ENCODE peak calls at places on chromosomes 2 and 18, in nine cellular contexts. W is heart left ventricle, D is esophagus squamous epithelium, V is HCT116, R is suprapubic skin, M is stomach, O is adrenal gland, Q is body of pancreas, A is uterus. E is an unnamed sample. For H3K27me3, the result is how much of the 10 kb centered on the place peaks cover.

GRCh38 chr2:231464576-231465540 is 574 bp upstream of the NCL start:
- DNase-seq in O (peak), Q (peak), M (peak), V (peak), R (peak), A (peak), D (peak), W (peak), E (peak)

GRCh38 chr2:241569831-241570281 is 11.3 kb downstream of the BOK start:
- DNase-seq in R (peak), M (no peak), A (no peak), W (no peak), O (no peak), D (no peak), Q (no peak), V (no peak), E (no peak)

GRCh38 chr2:205769494-205769848 is 87.2 kb downstream of the NRP2 start:
- DNase-seq in D (no peak), R (no peak), W (no peak), O (no peak), M (no peak), A (no peak), Q (no peak), V (no peak), E (no peak)

GRCh38 chr2:172606285-172606684 is 50.4 kb downstream of the PDK1 start:
- DNase-seq in W (no peak), V (no peak), Q (no peak), M (no peak), D (no peak), R (no peak), O (no peak), A (no peak), E (no peak)

GRCh38 chr2:36253086-36253485 is 102.5 kb upstream of the CRIM1 start:
- DNase-seq in W (no peak), V (no peak), A (no peak), D (no peak), R (no peak), M (no peak), O (no peak), Q (no peak), E (no peak)

GRCh38 chr18:25875574-25875973 is 214.8 kb downstream of the SS18 start:
- DNase-seq in V (no peak), M (no peak), Q (no peak), O (no peak), D (no peak), W (no peak), A (no peak), R (no peak), E (no peak)

GRCh38 chr2:96532641-96533291 is 3.8 kb upstream of the ARID5A start:
- DNase-seq in O (no peak), V (no peak), D (no peak), M (no peak), A (no peak), R (no peak), Q (no peak), W (no peak), E (no peak)

GRCh38 chr18:73577365-73577764 is 570.3 kb downstream of the FBXO15 start:
- DNase-seq in Q (no peak), W (no peak), A (no peak), R (no peak), O (no peak), V (no peak), D (no peak), M (no peak), E (no peak)

GRCh38 chr2:14094592-14094991 is 537.9 kb upstream of the LRATD1 start:
- DNase-seq in R (no peak), D (no peak), M (no peak), A (no peak), O (no peak), W (no peak), V (no peak), Q (no peak), E (no peak)

GRCh38 chr18:61953161-61953560 is 60.4 kb upstream of the RNF152 start:
- DNase-seq in A (no peak), Q (no peak), W (no peak), R (no peak), M (no peak), O (no peak), D (no peak), V (no peak), E (no peak)

GRCh38 chr2:208783184-208783583 is 376.6 kb downstream of the PTH2R start:
- DNase-seq in W (no peak), O (no peak), D (no peak), V (peak), A (no peak), M (no peak), R (no peak), Q (no peak), E (peak)

GRCh38 chr2:20582600-20583221 is 68.2 kb downstream of the HS1BP3 start:
- DNase-seq in O (no peak), V (no peak), D (no peak), W (no peak), A (no peak), R (peak), Q (no peak), M (no peak), E (no peak)

GRCh38 chr2:231133365-231134114 is 8.7 kb upstream of the HTR2B start:
- DNase-seq in D (no peak), W (no peak), A (no peak), V (no peak), M (no peak), O (no peak), Q (no peak), R (no peak), E (no peak)

GRCh38 chr2:159044804-159045286 is 76.4 kb downstream of the TANC1 start:
- DNase-seq in Q (no peak), O (peak), D (no peak), V (no peak), R (no peak), M (no peak), A (no peak), W (no peak), E (peak)

GRCh38 chr2:60212174-60212945 is 341.1 kb downstream of the BCL11A start:
- DNase-seq in A (no peak), Q (no peak), R (no peak), V (no peak), D (no peak), O (no peak), W (no peak), M (no peak), E (no peak)

GRCh38 chr2:132430895-132431294 is 14.3 kb downstream of the GPR39 start:
- DNase-seq in O (no peak), A (no peak), W (no peak), M (no peak), Q (no peak), D (no peak), V (no peak), R (no peak), E (no peak)

GRCh38 chr18:63741769-63742168 is 33.4 kb upstream of the SERPINB7 start:
- DNase-seq in M (no peak), O (no peak), R (no peak), W (no peak), Q (no peak), V (no peak), D (no peak), A (no peak), E (no peak)

GRCh38 chr2:177245010-177245422 is 19.5 kb downstream of the NFE2L2 start:
- DNase-seq in R (no peak), A (no peak), V (peak), W (no peak), D (no peak), O (no peak), Q (no peak), M (no peak), E (no peak)

GRCh38 chr2:164984428-164984827 is 29.1 kb upstream of the SLC38A11 start:
- DNase-seq in O (no peak), M (no peak), W (no peak), R (no peak), A (no peak), Q (no peak), D (no peak), V (no peak), E (no peak)

GRCh38 chr2:171490577-171490976 is 31.7 kb upstream of the CYBRD1 start:
- DNase-seq in D (no peak), A (no peak), W (no peak), O (no peak), R (no peak), Q (no peak), V (no peak), M (no peak), E (peak)

GRCh38 chr18:74477771-74478170 is 18.4 kb upstream of the CNDP2 start:
- DNase-seq in A (no peak), D (no peak), R (no peak), W (no peak), Q (no peak), V (no peak), M (no peak), O (peak), E (no peak)

GRCh38 chr2:127811397-127811860 is 458 bp upstream of the WDR33 start:
- DNase-seq in R (no peak), A (no peak), O (no peak), M (no peak), D (no peak), W (no peak), V (no peak), Q (no peak), E (no peak)

GRCh38 chr2:228657807-228658402 is 476.4 kb upstream of the SPHKAP start:
- DNase-seq in Q (no peak), W (no peak), M (no peak), A (no peak), V (peak), D (no peak), O (no peak), R (no peak), E (no peak)

GRCh38 chr2:178193496-178193822 is 853 bp upstream of the OSBPL6 start:
- DNase-seq in O (no peak), V (no peak), Q (no peak), M (no peak), A (no peak), R (no peak), D (no peak), W (no peak), E (no peak)

GRCh38 chr2:59770651-59771050 is 782.8 kb downstream of the BCL11A start:
- DNase-seq in O (no peak), R (no peak), M (no peak), A (no peak), Q (no peak), W (no peak), D (no peak), V (no peak), E (no peak)

GRCh38 chr2:158722266-158723105 is 72.6 kb upstream of the DAPL1 start:
- DNase-seq in R (no peak), Q (no peak), D (no peak), V (no peak), M (no peak), A (no peak), O (no peak), W (no peak), E (no peak)

GRCh38 chr2:62458206-62459035 is 47.6 kb downstream of the TMEM17 start:
- DNase-seq in D (no peak), V (no peak), O (no peak), R (no peak), A (peak), W (no peak), Q (no peak), M (no peak), E (no peak)

GRCh38 chr2:179031731-179032408 is 18.1 kb downstream of the CCDC141 start:
- DNase-seq in O (no peak), W (no peak), D (no peak), A (no peak), R (no peak), Q (no peak), M (no peak), V (no peak), E (no peak)

GRCh38 chr2:98932164-98932563 is 3.9 kb downstream of the CRACDL start:
- DNase-seq in O (peak), M (no peak), W (no peak), R (no peak), Q (no peak), V (no peak), D (no peak), A (no peak), E (no peak)

GRCh38 chr2:120741514-120742448 is 6.1 kb downstream of the GLI2 start:
- DNase-seq in W (no peak), V (no peak), R (no peak), M (peak), D (no peak), A (no peak), Q (no peak), O (peak), E (no peak)

GRCh38 chr2:63851912-63852311 is 10.2 kb downstream of the UGP2 start:
- DNase-seq in D (no peak), V (no peak), O (no peak), A (no peak), W (no peak), R (no peak), Q (peak), M (no peak), E (no peak)

GRCh38 chr2:213934560-213934959 is 476.3 kb upstream of the VWC2L start:
- DNase-seq in M (no peak), R (no peak), Q (no peak), W (no peak), O (no peak), A (no peak), V (no peak), D (no peak), E (no peak)

GRCh38 chr2:235170016-235170415 is 218.2 kb downstream of the SH3BP4 start:
- DNase-seq in W (no peak), V (no peak), Q (no peak), D (no peak), O (no peak), R (no peak), M (no peak), A (no peak), E (no peak)

GRCh38 chr18:26407721-26408601 is 140.4 kb downstream of the KCTD1 start:
- DNase-seq in O (no peak), A (no peak), Q (no peak), R (no peak), V (no peak), M (no peak), W (no peak), D (no peak), E (no peak)

GRCh38 chr2:152493417-152493816 is 158.4 kb downstream of the FMNL2 start:
- DNase-seq in Q (no peak), A (no peak), V (no peak), W (no peak), M (no peak), O (no peak), D (no peak), R (no peak), E (no peak)

GRCh38 chr18:44556296-44556695 is 124.4 kb upstream of the SETBP1 start:
- DNase-seq in W (no peak), V (no peak), D (no peak), Q (no peak), R (no peak), M (no peak), O (no peak), A (no peak), E (no peak)

GRCh38 chr2:189304360-189304759 is 124.8 kb upstream of the COL5A2 start:
- DNase-seq in O (no peak), V (no peak), M (no peak), A (no peak), D (no peak), R (no peak), Q (no peak), W (no peak), E (no peak)

GRCh38 chr2:219570194-219570923 is 980 bp downstream of the OBSL1 start:
- DNase-seq in A (peak), M (no peak), W (no peak), O (peak), V (no peak), R (no peak), Q (peak), D (no peak), E (peak)
- TF ChIP-seq POLR2A in A (no peak), M (no peak), W (peak), O (peak), V (no peak), R (no peak), Q (peak), D (no peak), E (no peak)

GRCh38 chr2:1571477-1572417 is 158.5 kb downstream of the TPO start:
- DNase-seq in O (no peak), Q (no peak), D (no peak), A (no peak), M (no peak), V (no peak), W (no peak), R (no peak), E (no peak)

GRCh38 chr2:1564506-1564905 is 151.2 kb downstream of the TPO start:
- DNase-seq in O (no peak), Q (no peak), M (no peak), W (peak), D (no peak), V (no peak), R (no peak), A (no peak), E (no peak)

GRCh38 chr2:1572638-1573037 is 159.4 kb downstream of the TPO start:
- DNase-seq in Q (no peak), O (no peak), M (no peak), A (no peak), W (peak), R (no peak), V (no peak), D (no peak), E (no peak)

GRCh38 chr2:1567556-1568344 is 154.5 kb downstream of the TPO start:
- DNase-seq in O (no peak), W (no peak), M (no peak), Q (no peak), D (no peak), A (no peak), V (no peak), R (no peak), E (no peak)

DNA sequence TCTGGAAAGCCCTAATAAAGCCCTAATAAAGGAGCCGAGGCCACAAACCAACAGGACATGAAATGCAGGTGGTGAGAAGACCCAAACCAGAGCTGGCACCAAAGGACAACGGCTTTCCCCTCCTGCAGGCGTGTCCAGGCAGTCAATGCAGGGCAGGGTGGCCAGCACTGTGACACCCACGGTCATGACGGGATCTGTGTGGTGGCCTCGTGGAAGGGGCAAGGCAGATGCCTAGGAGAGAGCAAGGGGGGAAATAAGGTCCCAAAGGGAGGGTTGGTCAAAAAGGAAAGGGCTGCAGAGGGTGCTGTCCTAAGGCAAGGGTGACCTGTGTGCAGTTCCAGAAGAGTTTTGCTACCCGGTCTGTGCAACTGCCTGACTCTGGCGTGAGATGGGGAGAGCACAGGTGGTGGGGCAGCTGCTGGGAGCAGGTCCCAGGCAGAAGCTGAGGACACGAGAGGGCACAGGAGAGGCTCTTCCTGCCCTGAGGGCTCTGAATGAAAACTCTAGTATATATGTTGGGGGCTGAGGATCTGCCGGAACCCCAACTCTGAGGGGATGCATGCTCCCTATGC is 156.7 kb downstream of the TPO start:
- DNase-seq in W (no peak), V (no peak), Q (no peak), A (no peak), O (no peak), D (no peak), M (no peak), R (no peak), E (no peak)
- H3K27me3 ChIP-seq in W (under half), V (under half), Q (under half), A (under half), O (under half), D (under half), M (under half), R (under half), E (under half)

GRCh38 chr2:190359896-190360376 is 16.5 kb downstream of the INPP1 start:
- DNase-seq in M (peak), Q (peak), V (no peak), O (peak), W (peak), A (peak), D (no peak), R (no peak), E (peak)
- TF ChIP-seq POLR2A in M (no peak), Q (no peak), V (no peak), O (peak), W (no peak), A (no peak), D (no peak), R (no peak), E (no peak)

GRCh38 chr2:176151199-176152099 is at the start of gene HOXD4:
- DNase-seq in W (no peak), V (no peak), A (no peak), M (peak), D (no peak), R (no peak), O (peak), Q (no peak), E (no peak)
- H3K27me3 ChIP-seq in W (half or more), V (under half), A (under half), M (under half), D (under half), R (half or more), O (under half), Q (half or more), E (under half)

GRCh38 chr2:103945083-103945482 is 908.8 kb upstream of the POU3F3 start:
- DNase-seq in V (no peak), A (no peak), M (no peak), R (no peak), Q (no peak), O (no peak), W (no peak), D (no peak), E (no peak)
- TF ChIP-seq POLR2A in V (no peak), A (no peak), M (no peak), R (no peak), Q (no peak), O (no peak), W (no peak), D (no peak), E (no peak)

GRCh38 chr18:11272516-11272915 is 123.1 kb upstream of the PIEZO2 start:
- DNase-seq in O (no peak), R (no peak), D (no peak), Q (no peak), W (no peak), M (no peak), V (no peak), A (no peak), E (no peak)
- H3K27me3 ChIP-seq in O (under half), R (under half), D (under half), Q (under half), W (under half), M (under half), V (under half), A (under half), E (under half)

GRCh38 chr2:102703748-102704147 is 58.1 kb upstream of the TMEM182 start:
- DNase-seq in A (no peak), V (peak), Q (no peak), D (no peak), M (no peak), R (no peak), W (no peak), O (no peak), E (peak)
- TF ChIP-seq POLR2A in A (no peak), V (no peak), Q (no peak), D (no peak), M (no peak), R (no peak), W (no peak), O (no peak), E (no peak)